ENCODE peak calls at places on chromosomes 2 and 18, in six cellular contexts. One of them, this sample, is unnamed. For H3K4me1, the result is how much of the 10 kb centered on the place peaks cover.

GRCh38 chr2:25971596-25971995 is 10.7 kb downstream of the KIF3C start:
- DNase-seq in upper lobe of right lung: no peak
- DNase-seq in RWPE2: no peak
- DNase-seq in adipocyte: no peak
- DNase-seq in HAP-1: no peak
- DNase-seq in mammary epithelial cell: no peak
- DNase-seq in this sample: no peak

GRCh38 chr18:73691118-73691517 is 456.5 kb downstream of the FBXO15 start:
- DNase-seq in upper lobe of right lung: no peak
- DNase-seq in adipocyte: peak
- DNase-seq in RWPE2: no peak
- DNase-seq in HAP-1: no peak
- DNase-seq in mammary epithelial cell: no peak
- DNase-seq in this sample: peak

GRCh38 chr18:12491611-12492435 is 84.1 kb downstream of the PRELID3A start:
- DNase-seq in adipocyte: no peak
- DNase-seq in mammary epithelial cell: no peak
- DNase-seq in HAP-1: no peak
- DNase-seq in upper lobe of right lung: no peak
- DNase-seq in RWPE2: no peak
- DNase-seq in this sample: no peak

GRCh38 chr2:132815522-132815921 is 145.5 kb upstream of the LYPD1 start:
- DNase-seq in upper lobe of right lung: no peak
- DNase-seq in mammary epithelial cell: peak
- DNase-seq in adipocyte: peak
- DNase-seq in HAP-1: no peak
- DNase-seq in RWPE2: no peak
- DNase-seq in this sample: no peak

GRCh38 chr18:54532962-54533361 is 58.1 kb upstream of the DYNAP start:
- DNase-seq in RWPE2: no peak
- DNase-seq in HAP-1: no peak
- DNase-seq in upper lobe of right lung: no peak
- DNase-seq in adipocyte: no peak
- DNase-seq in mammary epithelial cell: no peak
- DNase-seq in this sample: no peak

GRCh38 chr2:181741756-181742155 is 61.4 kb upstream of the NEUROD1 start:
- DNase-seq in adipocyte: peak
- DNase-seq in RWPE2: no peak
- DNase-seq in upper lobe of right lung: no peak
- DNase-seq in mammary epithelial cell: peak
- DNase-seq in HAP-1: no peak
- DNase-seq in this sample: peak

GRCh38 chr18:9876867-9877654 is 8.7 kb upstream of the TXNDC2 start:
- DNase-seq in HAP-1: no peak
- DNase-seq in adipocyte: peak
- DNase-seq in upper lobe of right lung: no peak
- DNase-seq in RWPE2: no peak
- DNase-seq in mammary epithelial cell: peak
- DNase-seq in this sample: peak

GRCh38 chr2:61707984-61708852 is 145.6 kb downstream of the FAM161A start:
- DNase-seq in upper lobe of right lung: no peak
- DNase-seq in adipocyte: peak
- DNase-seq in HAP-1: no peak
- DNase-seq in RWPE2: no peak
- DNase-seq in mammary epithelial cell: peak
- DNase-seq in this sample: peak

GRCh38 chr18:78006006-78006802 is 756.6 kb downstream of the GALR1 start:
- DNase-seq in adipocyte: no peak
- DNase-seq in upper lobe of right lung: no peak
- DNase-seq in RWPE2: no peak
- DNase-seq in mammary epithelial cell: no peak
- DNase-seq in HAP-1: no peak
- DNase-seq in this sample: no peak

GRCh38 chr18:79883461-79884295 is 67.8 kb downstream of the SLC66A2 start:
- DNase-seq in mammary epithelial cell: no peak
- DNase-seq in RWPE2: peak
- DNase-seq in upper lobe of right lung: no peak
- DNase-seq in HAP-1: no peak
- DNase-seq in adipocyte: no peak
- DNase-seq in this sample: no peak

GRCh38 chr2:234708091-234708683 is 211.3 kb upstream of the ARL4C start:
- DNase-seq in HAP-1: no peak
- DNase-seq in upper lobe of right lung: no peak
- DNase-seq in mammary epithelial cell: no peak
- DNase-seq in RWPE2: no peak
- DNase-seq in adipocyte: no peak
- DNase-seq in this sample: no peak

GRCh38 chr2:231573096-231573495 is 19.6 kb upstream of the TEX44 start:
- DNase-seq in mammary epithelial cell: no peak
- DNase-seq in HAP-1: no peak
- DNase-seq in adipocyte: no peak
- DNase-seq in upper lobe of right lung: no peak
- DNase-seq in RWPE2: no peak
- DNase-seq in this sample: no peak

GRCh38 chr18:55247032-55247431 is 287.8 kb upstream of the CCDC68 start:
- DNase-seq in RWPE2: no peak
- DNase-seq in upper lobe of right lung: no peak
- DNase-seq in adipocyte: no peak
- DNase-seq in HAP-1: no peak
- DNase-seq in mammary epithelial cell: no peak
- DNase-seq in this sample: no peak

GRCh38 chr2:176492583-176492982 is 223.3 kb downstream of the MTX2 start:
- DNase-seq in mammary epithelial cell: no peak
- DNase-seq in adipocyte: no peak
- DNase-seq in HAP-1: no peak
- DNase-seq in RWPE2: no peak
- DNase-seq in upper lobe of right lung: no peak
- DNase-seq in this sample: no peak

GRCh38 chr2:176493909-176494308 is 224.7 kb downstream of the MTX2 start:
- DNase-seq in HAP-1: no peak
- DNase-seq in RWPE2: no peak
- DNase-seq in mammary epithelial cell: no peak
- DNase-seq in upper lobe of right lung: no peak
- DNase-seq in adipocyte: no peak
- DNase-seq in this sample: no peak

GRCh38 chr2:176493221-176493825 is 224.1 kb downstream of the MTX2 start:
- DNase-seq in RWPE2: no peak
- DNase-seq in mammary epithelial cell: no peak
- DNase-seq in upper lobe of right lung: no peak
- DNase-seq in HAP-1: no peak
- DNase-seq in adipocyte: no peak
- DNase-seq in this sample: no peak

GRCh38 chr2:176490061-176490861 is 221.0 kb downstream of the MTX2 start:
- DNase-seq in upper lobe of right lung: no peak
- DNase-seq in RWPE2: no peak
- DNase-seq in adipocyte: no peak
- DNase-seq in HAP-1: no peak
- DNase-seq in mammary epithelial cell: no peak
- DNase-seq in this sample: no peak

GRCh38 chr2:176491172-176491904 is 222.1 kb downstream of the MTX2 start:
- DNase-seq in upper lobe of right lung: no peak
- DNase-seq in RWPE2: peak
- DNase-seq in HAP-1: no peak
- DNase-seq in mammary epithelial cell: peak
- DNase-seq in adipocyte: peak
- DNase-seq in this sample: peak
- H3K4me1 ChIP-seq in upper lobe of right lung: under half
- H3K4me1 ChIP-seq in RWPE2: under half
- H3K4me1 ChIP-seq in HAP-1: under half
- H3K4me1 ChIP-seq in mammary epithelial cell: under half
- H3K4me1 ChIP-seq in adipocyte: half or more
- H3K4me1 ChIP-seq in this sample: under half

GRCh38 chr18:27378396-27379094 is 193.4 kb upstream of the CHST9 start:
- DNase-seq in adipocyte: no peak
- DNase-seq in HAP-1: no peak
- DNase-seq in mammary epithelial cell: peak
- DNase-seq in upper lobe of right lung: no peak
- DNase-seq in RWPE2: peak
- DNase-seq in this sample: peak
- H3K4me1 ChIP-seq in adipocyte: under half
- H3K4me1 ChIP-seq in HAP-1: under half
- H3K4me1 ChIP-seq in mammary epithelial cell: under half
- H3K4me1 ChIP-seq in upper lobe of right lung: under half
- H3K4me1 ChIP-seq in RWPE2: under half
- H3K4me1 ChIP-seq in this sample: under half

DNA sequence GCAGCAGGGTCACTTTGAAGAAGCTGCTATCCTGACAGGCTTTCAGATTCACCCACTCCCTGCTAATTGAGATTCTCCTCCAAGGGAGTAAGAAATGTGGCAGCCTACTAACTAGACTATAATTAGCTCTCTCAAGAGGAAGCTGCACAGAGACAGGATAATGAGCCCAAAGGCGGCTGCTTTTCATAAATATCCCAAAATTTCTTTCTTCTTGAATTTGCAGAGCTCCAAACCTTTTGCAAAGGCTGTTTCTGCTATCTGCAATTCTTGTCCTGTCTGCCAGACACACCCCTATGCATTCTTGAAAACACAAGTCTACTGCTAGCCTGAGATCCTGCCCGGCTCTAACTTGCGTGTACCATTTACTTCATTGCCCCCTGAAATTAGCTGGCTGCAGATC is 54.0 kb upstream of the RNU4ATAC start:
- DNase-seq in HAP-1: no peak
- DNase-seq in mammary epithelial cell: no peak
- DNase-seq in adipocyte: peak
- DNase-seq in RWPE2: no peak
- DNase-seq in upper lobe of right lung: no peak
- DNase-seq in this sample: no peak
- H3K4me1 ChIP-seq in HAP-1: under half
- H3K4me1 ChIP-seq in mammary epithelial cell: half or more
- H3K4me1 ChIP-seq in adipocyte: under half
- H3K4me1 ChIP-seq in RWPE2: half or more
- H3K4me1 ChIP-seq in upper lobe of right lung: under half
- H3K4me1 ChIP-seq in this sample: under half

GRCh38 chr18:44799422-44800421 is 119.0 kb downstream of the SETBP1 start:
- DNase-seq in RWPE2: no peak
- DNase-seq in upper lobe of right lung: no peak
- DNase-seq in mammary epithelial cell: no peak
- DNase-seq in HAP-1: no peak
- DNase-seq in adipocyte: no peak
- DNase-seq in this sample: no peak
- H3K4me1 ChIP-seq in RWPE2: under half
- H3K4me1 ChIP-seq in upper lobe of right lung: under half
- H3K4me1 ChIP-seq in mammary epithelial cell: under half
- H3K4me1 ChIP-seq in HAP-1: under half
- H3K4me1 ChIP-seq in adipocyte: under half
- H3K4me1 ChIP-seq in this sample: under half

GRCh38 chr2:44798139-44798659 is 143.3 kb upstream of the SIX3 start:
- DNase-seq in RWPE2: no peak
- DNase-seq in mammary epithelial cell: no peak
- DNase-seq in HAP-1: no peak
- DNase-seq in upper lobe of right lung: no peak
- DNase-seq in adipocyte: no peak
- DNase-seq in this sample: no peak

GRCh38 chr2:44789446-44789845 is 152.1 kb upstream of the SIX3 start:
- DNase-seq in RWPE2: no peak
- DNase-seq in upper lobe of right lung: no peak
- DNase-seq in HAP-1: no peak
- DNase-seq in mammary epithelial cell: no peak
- DNase-seq in adipocyte: no peak
- DNase-seq in this sample: no peak

GRCh38 chr2:44789971-44790721 is 151.4 kb upstream of the SIX3 start:
- DNase-seq in mammary epithelial cell: no peak
- DNase-seq in upper lobe of right lung: no peak
- DNase-seq in adipocyte: no peak
- DNase-seq in RWPE2: no peak
- DNase-seq in HAP-1: peak
- DNase-seq in this sample: no peak

GRCh38 chr2:44796771-44797170 is 144.7 kb upstream of the SIX3 start:
- DNase-seq in RWPE2: no peak
- DNase-seq in HAP-1: no peak
- DNase-seq in upper lobe of right lung: no peak
- DNase-seq in mammary epithelial cell: no peak
- DNase-seq in adipocyte: no peak
- DNase-seq in this sample: no peak

GRCh38 chr2:44793322-44793870 is 148.1 kb upstream of the SIX3 start:
- DNase-seq in upper lobe of right lung: no peak
- DNase-seq in RWPE2: no peak
- DNase-seq in mammary epithelial cell: peak
- DNase-seq in HAP-1: peak
- DNase-seq in adipocyte: peak
- DNase-seq in this sample: peak
- H3K4me1 ChIP-seq in upper lobe of right lung: under half
- H3K4me1 ChIP-seq in RWPE2: under half
- H3K4me1 ChIP-seq in mammary epithelial cell: under half
- H3K4me1 ChIP-seq in HAP-1: under half
- H3K4me1 ChIP-seq in adipocyte: under half
- H3K4me1 ChIP-seq in this sample: under half

DNA sequence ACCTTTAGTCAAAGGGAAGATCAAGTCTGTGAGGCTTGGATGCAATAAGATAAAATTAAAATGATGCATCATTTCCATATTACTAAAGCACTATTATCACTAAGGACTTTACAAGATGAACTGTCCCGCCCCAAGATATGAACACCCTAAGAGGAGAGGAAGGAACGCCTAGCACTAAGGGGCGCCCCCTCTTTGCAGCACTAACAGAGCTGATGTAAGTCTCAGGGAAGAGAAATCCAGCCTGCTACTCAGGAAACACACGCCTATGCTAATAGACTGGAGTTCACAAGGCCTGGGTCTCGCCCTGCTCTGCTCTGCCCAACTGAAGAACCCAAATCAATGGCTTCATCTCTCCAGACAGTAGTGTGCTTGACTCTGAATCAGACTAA is 6.1 kb downstream of the INO80C start:
- DNase-seq in RWPE2: no peak
- DNase-seq in upper lobe of right lung: no peak
- DNase-seq in mammary epithelial cell: no peak
- DNase-seq in adipocyte: no peak
- DNase-seq in HAP-1: no peak
- DNase-seq in this sample: no peak
- H3K4me1 ChIP-seq in RWPE2: under half
- H3K4me1 ChIP-seq in upper lobe of right lung: under half
- H3K4me1 ChIP-seq in mammary epithelial cell: under half
- H3K4me1 ChIP-seq in adipocyte: under half
- H3K4me1 ChIP-seq in HAP-1: half or more
- H3K4me1 ChIP-seq in this sample: under half